ENCODE peak calls at places on chromosomes 4 and X, in seven cellular contexts. One of them, this sample, is unnamed.

GRCh38 chrX:134544614-134545255 is 84.8 kb downstream of the HPRT1 start:
- DNase-seq in fibroblast of lung: no peak
- DNase-seq in PC-3: no peak
- DNase-seq in kidney tubule cell: peak
- DNase-seq in NCI-H345: no peak
- DNase-seq in SK-MEL-5: no peak
- DNase-seq in head of caudate nucleus: no peak
- DNase-seq in this sample: no peak

GRCh38 chrX:13652256-13653021 is 502 bp upstream of the TCEANC start:
- DNase-seq in PC-3: peak
- DNase-seq in SK-MEL-5: no peak
- DNase-seq in kidney tubule cell: peak
- DNase-seq in fibroblast of lung: peak
- DNase-seq in NCI-H345: no peak
- DNase-seq in head of caudate nucleus: no peak
- DNase-seq in this sample: no peak

GRCh38 chrX:70664726-70665125 is 220.1 kb downstream of the DLG3 start:
- DNase-seq in fibroblast of lung: peak
- DNase-seq in PC-3: peak
- DNase-seq in head of caudate nucleus: no peak
- DNase-seq in NCI-H345: peak
- DNase-seq in kidney tubule cell: peak
- DNase-seq in SK-MEL-5: peak
- DNase-seq in this sample: no peak

GRCh38 chrX:78513996-78514745 is 145.0 kb downstream of the RTL3 start:
- DNase-seq in fibroblast of lung: peak
- DNase-seq in PC-3: no peak
- DNase-seq in NCI-H345: no peak
- DNase-seq in kidney tubule cell: peak
- DNase-seq in SK-MEL-5: no peak
- DNase-seq in head of caudate nucleus: no peak
- DNase-seq in this sample: no peak

GRCh38 chr4:44447563-44448504 is 775 bp downstream of the KCTD8 start:
- DNase-seq in fibroblast of lung: peak
- DNase-seq in SK-MEL-5: no peak
- DNase-seq in head of caudate nucleus: peak
- DNase-seq in PC-3: peak
- DNase-seq in kidney tubule cell: peak
- DNase-seq in NCI-H345: no peak
- DNase-seq in this sample: no peak

GRCh38 chr4:61162116-61162515 is 38.0 kb upstream of the ADGRL3 start:
- DNase-seq in SK-MEL-5: no peak
- DNase-seq in fibroblast of lung: peak
- DNase-seq in kidney tubule cell: no peak
- DNase-seq in PC-3: peak
- DNase-seq in NCI-H345: no peak
- DNase-seq in head of caudate nucleus: no peak
- DNase-seq in this sample: no peak

GRCh38 chr4:169314906-169315305 is 44.1 kb upstream of the SH3RF1 start:
- DNase-seq in fibroblast of lung: peak
- DNase-seq in PC-3: peak
- DNase-seq in head of caudate nucleus: peak
- DNase-seq in SK-MEL-5: peak
- DNase-seq in kidney tubule cell: peak
- DNase-seq in NCI-H345: peak
- DNase-seq in this sample: no peak

GRCh38 chrX:64093761-64094160 is 111.7 kb downstream of the AMER1 start:
- DNase-seq in PC-3: peak
- DNase-seq in kidney tubule cell: peak
- DNase-seq in SK-MEL-5: peak
- DNase-seq in fibroblast of lung: no peak
- DNase-seq in NCI-H345: no peak
- DNase-seq in head of caudate nucleus: no peak
- DNase-seq in this sample: no peak

GRCh38 chrX:47245156-47245555 is 12.3 kb downstream of the USP11 start:
- DNase-seq in SK-MEL-5: no peak
- DNase-seq in kidney tubule cell: no peak
- DNase-seq in NCI-H345: no peak
- DNase-seq in fibroblast of lung: no peak
- DNase-seq in head of caudate nucleus: no peak
- DNase-seq in PC-3: no peak
- DNase-seq in this sample: no peak

GRCh38 chr4:141447761-141448160 is 188.6 kb upstream of the IL15 start:
- DNase-seq in fibroblast of lung: no peak
- DNase-seq in kidney tubule cell: no peak
- DNase-seq in NCI-H345: no peak
- DNase-seq in head of caudate nucleus: no peak
- DNase-seq in PC-3: no peak
- DNase-seq in SK-MEL-5: no peak
- DNase-seq in this sample: no peak

GRCh38 chr4:87066403-87067119 is 131.8 kb downstream of the AFF1 start:
- DNase-seq in NCI-H345: no peak
- DNase-seq in SK-MEL-5: no peak
- DNase-seq in fibroblast of lung: no peak
- DNase-seq in head of caudate nucleus: no peak
- DNase-seq in kidney tubule cell: no peak
- DNase-seq in PC-3: no peak
- DNase-seq in this sample: no peak

GRCh38 chr4:93157984-93158383 is 670.6 kb upstream of the ATOH1 start:
- DNase-seq in head of caudate nucleus: no peak
- DNase-seq in kidney tubule cell: no peak
- DNase-seq in fibroblast of lung: no peak
- DNase-seq in SK-MEL-5: peak
- DNase-seq in PC-3: peak
- DNase-seq in NCI-H345: no peak
- DNase-seq in this sample: no peak

GRCh38 chrX:18596096-18596495 is 75.8 kb downstream of the RS1 start:
- DNase-seq in PC-3: no peak
- DNase-seq in SK-MEL-5: no peak
- DNase-seq in head of caudate nucleus: no peak
- DNase-seq in kidney tubule cell: no peak
- DNase-seq in fibroblast of lung: no peak
- DNase-seq in NCI-H345: no peak
- DNase-seq in this sample: no peak

GRCh38 chr4:32824321-32824720 is 2104.2 kb downstream of the PCDH7 start:
- DNase-seq in fibroblast of lung: peak
- DNase-seq in PC-3: no peak
- DNase-seq in SK-MEL-5: no peak
- DNase-seq in head of caudate nucleus: no peak
- DNase-seq in kidney tubule cell: no peak
- DNase-seq in NCI-H345: no peak
- DNase-seq in this sample: no peak

GRCh38 chr4:128812360-128812958 is 3.0 kb downstream of the JADE1 start:
- DNase-seq in NCI-H345: peak
- DNase-seq in SK-MEL-5: peak
- DNase-seq in fibroblast of lung: peak
- DNase-seq in kidney tubule cell: peak
- DNase-seq in PC-3: peak
- DNase-seq in head of caudate nucleus: peak
- DNase-seq in this sample: no peak